ENCODE peak calls at places on chromosomes 4 and X, in four cellular contexts. S is NCI-H82; B is heart right ventricle; I is activated effector memory CD4-positive, alpha-beta T cell treated with Interleukin-2 at 50 U/mL for 16 hours. T is an unnamed sample.

GRCh38 chr4:130333241-130333759 is 1237.3 kb downstream of the C4orf33 start:
- DNase-seq in S (no peak), B (no peak), I (no peak), T (no peak)

GRCh38 chr4:8002525-8003309 is 63.1 kb upstream of the AFAP1 start:
- DNase-seq in S (no peak), B (no peak), I (no peak), T (no peak)

GRCh38 chrX:1506916-1507315 is 30.1 kb downstream of the P2RY8 start:
- DNase-seq in S (no peak), B (no peak), I (no peak), T (no peak)

GRCh38 chr4:16516796-16517413 is 290.6 kb upstream of the TAPT1 start:
- DNase-seq in S (peak; percentile 45), B (peak; percentile 41), I (no peak), T (no peak)

GRCh38 chr4:23484689-23485088 is 405.2 kb downstream of the PPARGC1A start:
- DNase-seq in S (no peak), B (no peak), I (no peak), T (no peak)

GRCh38 chr4:3788366-3788660 is 22.1 kb downstream of the ADRA2C start:
- DNase-seq in S (no peak), B (no peak), I (no peak), T (no peak)

GRCh38 chrX:119010491-119010890 is 36.1 kb downstream of the LONRF3 start:
- DNase-seq in S (no peak), B (no peak), I (no peak), T (no peak)

GRCh38 chr4:142585411-142585810 is 260.7 kb downstream of the INPP4B start:
- DNase-seq in S (no peak), B (no peak), I (no peak), T (no peak)

GRCh38 chr4:116070283-116070682 is 956.9 kb upstream of the NDST4 start:
- DNase-seq in S (no peak), B (no peak), I (no peak), T (no peak)

GRCh38 chr4:55635760-55636621 is at the start of gene NMU:
- DNase-seq in S (peak; percentile 52), B (peak; percentile 18), I (no peak), T (no peak)

GRCh38 chr4:16199132-16199531 is 27.1 kb downstream of the TAPT1 start:
- DNase-seq in S (peak; percentile 35), B (no peak), I (no peak), T (no peak)

GRCh38 chr4:115515379-115516171 is 402.2 kb upstream of the NDST4 start:
- DNase-seq in S (no peak), B (no peak), I (no peak), T (no peak)

GRCh38 chrX:106484233-106484632 is 127.5 kb upstream of the RADX start:
- DNase-seq in S (no peak), B (no peak), I (no peak), T (no peak)

GRCh38 chrX:10414106-10414824 is 206.1 kb downstream of the MID1 start:
- DNase-seq in S (no peak), B (no peak), I (no peak), T (no peak)

GRCh38 chr4:5785806-5786680 is 75.0 kb downstream of the EVC start:
- DNase-seq in S (no peak), B (no peak), I (no peak), T (no peak)

GRCh38 chr4:122997463-122998101 is 75.2 kb upstream of the NUDT6 start:
- DNase-seq in S (no peak), B (no peak), I (no peak), T (no peak)

GRCh38 chr4:82866706-82867385 is 24.1 kb downstream of the SEC31A start:
- DNase-seq in S (no peak), B (no peak), I (no peak), T (no peak)

GRCh38 chrX:79133897-79134296 is 10.6 kb upstream of the GPR174 start:
- DNase-seq in S (no peak), B (no peak), I (no peak), T (no peak)

GRCh38 chrX:71540801-71541545 is 8.1 kb downstream of the OGT start:
- DNase-seq in S (no peak), B (no peak), I (no peak), T (no peak)

GRCh38 chr4:165096776-165097175 is 15.9 kb downstream of the TMEM192 start:
- DNase-seq in S (peak; percentile 19), B (no peak), I (no peak), T (no peak)

GRCh38 chr4:156665779-156666366 is 305.7 kb downstream of the PDGFC start:
- DNase-seq in S (no peak), B (no peak), I (no peak), T (no peak)

GRCh38 chr4:104395219-104395618 is 99.5 kb downstream of the CXXC4 start:
- DNase-seq in S (no peak), B (no peak), I (no peak), T (no peak)

GRCh38 chr4:138841341-138841740 is 174.2 kb upstream of the NOCT start:
- DNase-seq in S (peak; percentile 27), B (no peak), I (no peak), T (no peak)

GRCh38 chr4:136841526-136841925 is 690.8 kb downstream of the PCDH18 start:
- DNase-seq in S (no peak), B (no peak), I (no peak), T (no peak)

GRCh38 chr4:133372699-133373098 is 223.6 kb downstream of the PCDH10 start:
- DNase-seq in S (peak; percentile 26), B (no peak), I (no peak), T (no peak)

GRCh38 chr4:118773082-118773792 is 62.7 kb downstream of the SEC24D start:
- DNase-seq in S (no peak), B (no peak), I (no peak), T (no peak)

GRCh38 chrX:112935029-112935428 is 94.4 kb upstream of the AMOT start:
- DNase-seq in S (no peak), B (no peak), I (no peak), T (no peak)

GRCh38 chr4:12595986-12596385 is 888.2 kb downstream of the RAB28 start:
- DNase-seq in S (no peak), B (no peak), I (no peak), T (no peak)

GRCh38 chr4:141465151-141465550 is 171.2 kb upstream of the IL15 start:
- DNase-seq in S (peak; percentile 20), B (no peak), I (no peak), T (no peak)

GRCh38 chr4:183411291-183411861 is 33.1 kb upstream of the CDKN2AIP start:
- DNase-seq in S (no peak), B (no peak), I (no peak), T (no peak)

GRCh38 chr4:2484169-2484568 is 15.3 kb downstream of the RNF4 start:
- DNase-seq in S (no peak), B (no peak), I (no peak), T (no peak)

GRCh38 chr4:38917481-38918025 is 49.9 kb downstream of the FAM114A1 start:
- DNase-seq in S (no peak), B (no peak), I (no peak), T (peak; percentile 69)

GRCh38 chr4:8844976-8845690 is 26.5 kb downstream of the HMX1 start:
- DNase-seq in S (no peak), B (no peak), I (no peak), T (no peak)

GRCh38 chrX:153059191-153060094 is 3.2 kb downstream of the PNMA3 start:
- DNase-seq in S (no peak), B (no peak), I (no peak), T (no peak)

GRCh38 chr4:181952478-181952877 is 290.7 kb upstream of the TENM3 start:
- DNase-seq in S (no peak), B (peak; percentile 18), I (no peak), T (peak; percentile 41)

GRCh38 chr4:138103597-138104461 is 138.3 kb downstream of the SLC7A11 start:
- DNase-seq in S (no peak), B (no peak), I (no peak), T (no peak)

GRCh38 chr4:152099061-152099425 is 338.2 kb upstream of the GATB start:
- DNase-seq in S (no peak), B (no peak), I (no peak), T (no peak)

GRCh38 chrX:133948895-133949294 is 36.5 kb downstream of the GPC3 start:
- DNase-seq in S (no peak), B (no peak), I (no peak), T (no peak)